ENCODE peak calls at places on chromosomes 16 and 17, in eight cellular contexts. D is transverse colon, W is upper lobe of left lung, J is sigmoid colon, X is GM12878, R is tibial nerve, K is H1, S is SK-N-SH. Y is an unnamed sample.

GRCh38 chr17:42843358-42843934 is 934 bp upstream of the AOC2 start:
- DNase-seq in D (no peak), W (no peak), J (no peak), X (no peak), R (peak; percentile 43), K (no peak), S (peak; percentile 80), Y (no peak)

GRCh38 chr17:32627233-32628008 is 140.6 kb downstream of the CDK5R1 start:
- DNase-seq in D (no peak), W (no peak), J (no peak), X (no peak), R (no peak), K (peak; percentile 58), S (peak; percentile 13), Y (no peak)

GRCh38 chr17:45312477-45313418 is 4.1 kb downstream of the MAP3K14 start:
- DNase-seq in D (no peak), W (no peak), J (no peak), X (no peak), R (no peak), K (no peak), S (no peak), Y (no peak)

GRCh38 chr16:7161886-7162285 is 170.8 kb upstream of the RBFOX1 start:
- DNase-seq in D (no peak), W (no peak), J (no peak), X (no peak), R (no peak), K (no peak), S (no peak), Y (no peak)

GRCh38 chr16:80407265-80407987 is 133.4 kb upstream of the DYNLRB2 start:
- DNase-seq in D (no peak), W (no peak), J (no peak), X (no peak), R (no peak), K (no peak), S (no peak), Y (no peak)

GRCh38 chr17:72455562-72455961 is 334.7 kb downstream of the SOX9 start:
- DNase-seq in D (no peak), W (peak; percentile 39), J (no peak), X (no peak), R (no peak), K (no peak), S (no peak), Y (no peak)

GRCh38 chr17:40961586-40961985 is 5.2 kb downstream of the KRT39 start:
- DNase-seq in D (no peak), W (no peak), J (no peak), X (no peak), R (no peak), K (no peak), S (no peak), Y (no peak)

GRCh38 chr16:87323727-87324410 is 6.7 kb upstream of the C16orf95 start:
- DNase-seq in D (no peak), W (peak; percentile 56), J (no peak), X (no peak), R (no peak), K (no peak), S (no peak), Y (no peak)

GRCh38 chr16:64364894-64365293 is 757.0 kb downstream of the CDH11 start:
- DNase-seq in D (no peak), W (no peak), J (no peak), X (no peak), R (no peak), K (no peak), S (no peak), Y (no peak)

GRCh38 chr17:27105636-27106035 is 188.3 kb upstream of the WSB1 start:
- DNase-seq in D (no peak), W (no peak), J (no peak), X (no peak), R (no peak), K (no peak), S (no peak), Y (no peak)

GRCh38 chr16:77591347-77591746 is 131.0 kb upstream of the NUDT7 start:
- DNase-seq in D (no peak), W (no peak), J (no peak), X (no peak), R (no peak), K (no peak), S (no peak), Y (no peak)

GRCh38 chr16:58883131-58883530 is 149.0 kb upstream of the GOT2 start:
- DNase-seq in D (no peak), W (no peak), J (no peak), X (no peak), R (no peak), K (no peak), S (no peak), Y (no peak)

GRCh38 chr16:47644166-47644565 is 183.0 kb downstream of the PHKB start:
- DNase-seq in D (no peak), W (no peak), J (no peak), X (no peak), R (no peak), K (no peak), S (no peak), Y (no peak)

GRCh38 chr16:82152641-82153094 is 17.4 kb downstream of the MPHOSPH6 start:
- DNase-seq in D (peak; percentile 60), W (no peak), J (no peak), X (no peak), R (no peak), K (no peak), S (no peak), Y (no peak)

GRCh38 chr16:23398987-23399805 is 53.8 kb downstream of the COG7 start:
- DNase-seq in D (no peak), W (peak; percentile 25), J (peak; percentile 80), X (no peak), R (no peak), K (peak; percentile 68), S (no peak), Y (no peak)

GRCh38 chr17:66678827-66679226 is 156.1 kb upstream of the CACNG5 start:
- DNase-seq in D (no peak), W (no peak), J (no peak), X (no peak), R (no peak), K (no peak), S (no peak), Y (no peak)

GRCh38 chr17:66675991-66676371 is 158.9 kb upstream of the CACNG5 start:
- DNase-seq in D (no peak), W (no peak), J (peak; percentile 67), X (no peak), R (peak; percentile 54), K (no peak), S (no peak), Y (no peak)

GRCh38 chr17:66676421-66676820 is 158.5 kb upstream of the CACNG5 start:
- DNase-seq in D (peak; percentile 89), W (no peak), J (no peak), X (no peak), R (no peak), K (no peak), S (no peak), Y (no peak)

GRCh38 chr17:66678061-66678460 is 156.9 kb upstream of the CACNG5 start:
- DNase-seq in D (no peak), W (no peak), J (no peak), X (no peak), R (no peak), K (no peak), S (no peak), Y (no peak)

GRCh38 chr17:66677201-66677981 is 157.5 kb upstream of the CACNG5 start:
- DNase-seq in D (no peak), W (no peak), J (no peak), X (no peak), R (no peak), K (no peak), S (no peak), Y (no peak)
- H3K27me3 ChIP-seq in D (no peaks in the 10 kb centered on the region), W (no peaks in the 10 kb centered on the region), J (no peaks in the 10 kb centered on the region), X (no peaks in the 10 kb centered on the region), R (no peaks in the 10 kb centered on the region), K (no peaks in the 10 kb centered on the region), S (no peaks in the 10 kb centered on the region), Y (no peaks in the 10 kb centered on the region)

GRCh38 chr17:50099003-50099402 is 3.9 kb downstream of the PDK2 start:
- DNase-seq in D (no peak), W (no peak), J (no peak), X (no peak), R (no peak), K (no peak), S (no peak), Y (no peak)
- TF ChIP-seq EP300 in D (no peak), W (no peak), J (no peak), X (no peak), R (no peak), K (no peak), S (no peak), Y (no peak)

GRCh38 chr16:56972403-56972802 is 10.7 kb downstream of the CETP start:
- DNase-seq in D (no peak), W (no peak), J (no peak), X (no peak), R (no peak), K (no peak), S (no peak), Y (no peak)
- TF ChIP-seq CTCF in D (no peak), W (no peak), J (no peak), X (no peak), R (no peak), K (no peak), S (no peak), Y (no peak)

GRCh38 chr17:74859439-74860228 is at the start of gene GRIN2C:
- DNase-seq in D (no peak), W (peak; percentile 91), J (no peak), X (no peak), R (no peak), K (peak; percentile 69), S (peak; percentile 93), Y (no peak)

GRCh38 chr17:74860229-74860998 is 729 bp upstream of the GRIN2C start:
- DNase-seq in D (no peak), W (no peak), J (no peak), X (no peak), R (no peak), K (peak; percentile 68), S (peak; percentile 74), Y (no peak)

GRCh38 chr17:74860999-74861553 is 1.4 kb upstream of the GRIN2C start:
- DNase-seq in D (no peak), W (peak; percentile 86), J (no peak), X (no peak), R (no peak), K (peak; percentile 67), S (peak; percentile 70), Y (no peak)

GRCh38 chr17:74856113-74856512 is 3.6 kb downstream of the GRIN2C start:
- DNase-seq in D (no peak), W (no peak), J (no peak), X (no peak), R (no peak), K (no peak), S (no peak), Y (no peak)

DNA sequence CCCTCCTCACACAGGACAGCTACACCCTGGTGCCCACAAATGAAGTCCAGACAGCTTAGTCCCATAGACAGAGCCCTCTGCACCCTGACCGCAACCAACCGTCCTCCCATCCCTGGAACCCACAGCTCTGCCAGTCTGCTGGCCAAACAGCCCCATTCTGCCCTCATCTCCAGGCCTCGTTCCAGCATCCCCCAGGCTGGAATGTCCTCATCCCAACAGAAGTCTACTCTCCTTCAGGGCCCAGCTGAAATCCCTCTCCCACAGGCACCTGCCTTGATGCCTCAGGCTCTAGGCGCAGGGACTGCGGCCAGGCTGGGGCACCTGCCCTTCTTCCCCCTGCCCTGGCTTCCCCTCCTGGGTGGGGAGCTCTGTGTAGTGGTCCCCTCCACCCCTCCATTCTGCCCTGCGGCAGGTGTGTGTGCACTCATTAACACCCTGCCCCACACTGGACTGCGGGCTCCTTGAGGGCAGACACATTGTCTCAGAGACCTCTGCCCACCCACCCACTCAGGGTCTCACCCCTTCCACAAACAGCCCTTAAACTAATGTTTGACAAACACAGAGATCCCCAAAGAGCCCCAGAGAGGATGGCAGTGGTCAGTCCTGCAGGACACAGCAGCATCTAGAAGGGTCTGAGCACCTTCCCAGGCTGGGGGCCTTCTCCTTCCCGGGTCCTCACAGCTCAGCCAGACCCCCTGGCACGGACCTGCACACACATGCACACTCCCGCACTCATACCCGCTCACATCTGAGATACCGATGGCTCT is 830 bp downstream of the GRIN2C start:
- DNase-seq in D (no peak), W (no peak), J (no peak), X (no peak), R (no peak), K (no peak), S (no peak), Y (no peak)
- H3K27me3 ChIP-seq in D (peaks cover 86% of the 10 kb centered on the region), W (peaks cover 38% of the 10 kb centered on the region), J (peaks cover 37% of the 10 kb centered on the region), X (peaks cover 12% of the 10 kb centered on the region), R (peaks cover 72% of the 10 kb centered on the region), K (peaks cover 52% of the 10 kb centered on the region), S (peaks cover 46% of the 10 kb centered on the region), Y (peaks cover 94% of the 10 kb centered on the region)